ENCODE peak calls at places on chromosomes 7 and 10, in six cellular contexts. One of them, this sample, is unnamed.

GRCh38 chr7:65371468-65371867 is 2.2 kb upstream of the ZNF92 start:
- DNase-seq in ascending aorta: no peak
- DNase-seq in hepatocyte: peak; percentile 46
- DNase-seq in colonic mucosa: peak; percentile 31
- DNase-seq in upper lobe of right lung: no peak
- DNase-seq in Peyer's patch: no peak
- DNase-seq in this sample: peak; percentile 11

GRCh38 chr7:1329261-1329660 is 96.6 kb downstream of the UNCX start:
- DNase-seq in upper lobe of right lung: no peak
- DNase-seq in colonic mucosa: no peak
- DNase-seq in Peyer's patch: no peak
- DNase-seq in hepatocyte: no peak
- DNase-seq in ascending aorta: no peak
- DNase-seq in this sample: no peak

GRCh38 chr10:6336013-6336412 is 133.3 kb downstream of the PFKFB3 start:
- DNase-seq in ascending aorta: no peak
- DNase-seq in hepatocyte: no peak
- DNase-seq in Peyer's patch: no peak
- DNase-seq in colonic mucosa: no peak
- DNase-seq in upper lobe of right lung: no peak
- DNase-seq in this sample: no peak

GRCh38 chr10:46301721-46302479 is 15.1 kb downstream of the ANTXRL start:
- DNase-seq in upper lobe of right lung: no peak
- DNase-seq in ascending aorta: peak; percentile 46
- DNase-seq in hepatocyte: no peak
- DNase-seq in colonic mucosa: no peak
- DNase-seq in Peyer's patch: no peak
- DNase-seq in this sample: no peak

GRCh38 chr7:150983893-150984368 is 5.8 kb upstream of the KCNH2 start:
- DNase-seq in ascending aorta: no peak
- DNase-seq in colonic mucosa: no peak
- DNase-seq in Peyer's patch: no peak
- DNase-seq in hepatocyte: peak; percentile 83
- DNase-seq in upper lobe of right lung: no peak
- DNase-seq in this sample: peak; percentile 89

GRCh38 chr7:149771696-149772235 is 1.6 kb downstream of the ZNF467 start:
- DNase-seq in colonic mucosa: peak; percentile 90
- DNase-seq in ascending aorta: peak; percentile 93
- DNase-seq in hepatocyte: peak; percentile 97
- DNase-seq in upper lobe of right lung: peak; percentile 96
- DNase-seq in Peyer's patch: peak; percentile 91
- DNase-seq in this sample: peak; percentile 99

GRCh38 chr7:111871283-111871682 is 309.0 kb upstream of the IMMP2L start:
- DNase-seq in ascending aorta: no peak
- DNase-seq in colonic mucosa: no peak
- DNase-seq in hepatocyte: no peak
- DNase-seq in upper lobe of right lung: no peak
- DNase-seq in Peyer's patch: no peak
- DNase-seq in this sample: no peak

GRCh38 chr10:50576245-50576815 is 47.4 kb downstream of the SGMS1 start:
- DNase-seq in ascending aorta: no peak
- DNase-seq in Peyer's patch: no peak
- DNase-seq in colonic mucosa: no peak
- DNase-seq in hepatocyte: no peak
- DNase-seq in upper lobe of right lung: no peak
- DNase-seq in this sample: peak; percentile 27

GRCh38 chr10:44956176-44956575 is 3.4 kb upstream of the RASSF4 start:
- DNase-seq in colonic mucosa: peak; percentile 13
- DNase-seq in hepatocyte: no peak
- DNase-seq in Peyer's patch: no peak
- DNase-seq in ascending aorta: peak; percentile 41
- DNase-seq in upper lobe of right lung: no peak
- DNase-seq in this sample: no peak

GRCh38 chr7:87851242-87851641 is 24.9 kb downstream of the SLC25A40 start:
- DNase-seq in hepatocyte: no peak
- DNase-seq in Peyer's patch: no peak
- DNase-seq in ascending aorta: no peak
- DNase-seq in colonic mucosa: no peak
- DNase-seq in upper lobe of right lung: no peak
- DNase-seq in this sample: no peak

GRCh38 chr7:50556247-50556976 is 8.8 kb downstream of the DDC start:
- DNase-seq in hepatocyte: peak; percentile 18
- DNase-seq in ascending aorta: no peak
- DNase-seq in Peyer's patch: peak; percentile 78
- DNase-seq in colonic mucosa: peak; percentile 54
- DNase-seq in upper lobe of right lung: no peak
- DNase-seq in this sample: peak; percentile 69

GRCh38 chr7:156156734-156157408 is 344.6 kb upstream of the SHH start:
- DNase-seq in hepatocyte: peak; percentile 61
- DNase-seq in Peyer's patch: no peak
- DNase-seq in colonic mucosa: no peak
- DNase-seq in ascending aorta: no peak
- DNase-seq in upper lobe of right lung: peak; percentile 67
- DNase-seq in this sample: no peak
- TF ChIP-seq CTCF in hepatocyte: peak; percentile 37
- TF ChIP-seq CTCF in Peyer's patch: no peak
- TF ChIP-seq CTCF in colonic mucosa: no peak
- TF ChIP-seq CTCF in ascending aorta: no peak
- TF ChIP-seq CTCF in upper lobe of right lung: peak; percentile 22
- TF ChIP-seq CTCF in this sample: no peak

DNA sequence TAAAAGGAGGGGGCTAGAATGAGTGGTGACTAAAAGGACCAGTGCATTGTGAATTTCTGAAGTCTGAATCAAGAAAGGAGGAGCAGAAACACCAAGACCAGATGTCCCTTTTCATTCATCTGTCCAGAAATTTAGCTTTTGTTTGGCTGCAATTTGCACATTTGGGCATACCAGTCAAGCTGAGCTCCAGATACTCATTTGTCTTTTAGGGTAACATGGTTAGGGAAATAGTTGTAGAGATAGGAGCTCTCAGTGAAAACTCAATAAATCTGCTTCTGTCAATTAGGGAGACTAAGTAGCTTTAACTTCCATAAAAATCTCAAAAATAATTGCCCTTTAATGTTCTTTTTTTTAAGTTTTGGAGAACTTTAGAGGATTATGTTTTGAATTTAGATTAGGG is 50.6 kb upstream of the RPA3 start:
- DNase-seq in upper lobe of right lung: no peak
- DNase-seq in hepatocyte: no peak
- DNase-seq in ascending aorta: no peak
- DNase-seq in Peyer's patch: no peak
- DNase-seq in colonic mucosa: no peak
- DNase-seq in this sample: no peak
- H3K4me1 ChIP-seq in upper lobe of right lung: peaks cover 18% of the 10 kb centered on the region
- H3K4me1 ChIP-seq in hepatocyte: peaks cover 4% of the 10 kb centered on the region
- H3K4me1 ChIP-seq in ascending aorta: no peaks in the 10 kb centered on the region
- H3K4me1 ChIP-seq in Peyer's patch: no peaks in the 10 kb centered on the region
- H3K4me1 ChIP-seq in colonic mucosa: no peaks in the 10 kb centered on the region
- H3K4me1 ChIP-seq in this sample: peaks cover 12% of the 10 kb centered on the region

GRCh38 chr7:33904680-33905388 is 505 bp upstream of the BMPER start:
- DNase-seq in upper lobe of right lung: peak; percentile 66
- DNase-seq in colonic mucosa: peak; percentile 22
- DNase-seq in ascending aorta: no peak
- DNase-seq in Peyer's patch: peak; percentile 56
- DNase-seq in hepatocyte: peak; percentile 61
- DNase-seq in this sample: peak; percentile 87
- TF ChIP-seq CTCF in upper lobe of right lung: peak; percentile 16
- TF ChIP-seq CTCF in colonic mucosa: no peak
- TF ChIP-seq CTCF in ascending aorta: no peak
- TF ChIP-seq CTCF in Peyer's patch: no peak
- TF ChIP-seq CTCF in hepatocyte: peak; percentile 25
- TF ChIP-seq CTCF in this sample: no peak

GRCh38 chr10:101216207-101216607 is 13.1 kb downstream of the LBX1 start:
- DNase-seq in colonic mucosa: no peak
- DNase-seq in ascending aorta: no peak
- DNase-seq in upper lobe of right lung: no peak
- DNase-seq in hepatocyte: no peak
- DNase-seq in Peyer's patch: no peak
- DNase-seq in this sample: no peak
- H3K4me1 ChIP-seq in colonic mucosa: no peaks in the 10 kb centered on the region
- H3K4me1 ChIP-seq in ascending aorta: peaks cover 22% of the 10 kb centered on the region
- H3K4me1 ChIP-seq in upper lobe of right lung: peaks cover 28% of the 10 kb centered on the region
- H3K4me1 ChIP-seq in hepatocyte: peaks cover 21% of the 10 kb centered on the region
- H3K4me1 ChIP-seq in Peyer's patch: peaks cover 19% of the 10 kb centered on the region
- H3K4me1 ChIP-seq in this sample: peaks cover 6% of the 10 kb centered on the region

DNA sequence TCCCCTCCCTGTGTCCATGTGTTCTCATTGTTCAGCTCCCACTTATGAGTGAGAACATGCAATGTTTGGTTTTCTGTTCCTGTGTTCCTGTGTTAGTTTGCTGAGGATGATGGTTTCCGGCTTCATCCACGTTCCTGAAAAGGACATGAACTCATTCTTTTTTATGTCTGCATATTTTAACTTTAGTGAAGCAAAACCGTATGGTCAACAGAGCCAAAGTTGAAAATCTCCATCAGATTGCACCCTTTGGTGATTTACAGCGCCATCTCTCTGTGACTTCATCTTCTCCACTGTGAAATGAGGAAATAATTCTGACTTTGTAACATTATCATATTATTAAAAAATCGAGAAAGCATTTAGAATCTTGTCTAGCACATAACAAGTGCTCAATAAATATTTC is 132.3 kb upstream of the PLXDC2 start:
- DNase-seq in hepatocyte: no peak
- DNase-seq in colonic mucosa: no peak
- DNase-seq in upper lobe of right lung: no peak
- DNase-seq in Peyer's patch: no peak
- DNase-seq in ascending aorta: no peak
- DNase-seq in this sample: peak; percentile 39
- TF ChIP-seq CTCF in hepatocyte: peak; percentile 27
- TF ChIP-seq CTCF in colonic mucosa: no peak
- TF ChIP-seq CTCF in upper lobe of right lung: peak; percentile 17
- TF ChIP-seq CTCF in Peyer's patch: no peak
- TF ChIP-seq CTCF in ascending aorta: no peak
- TF ChIP-seq CTCF in this sample: peak; percentile 29

DNA sequence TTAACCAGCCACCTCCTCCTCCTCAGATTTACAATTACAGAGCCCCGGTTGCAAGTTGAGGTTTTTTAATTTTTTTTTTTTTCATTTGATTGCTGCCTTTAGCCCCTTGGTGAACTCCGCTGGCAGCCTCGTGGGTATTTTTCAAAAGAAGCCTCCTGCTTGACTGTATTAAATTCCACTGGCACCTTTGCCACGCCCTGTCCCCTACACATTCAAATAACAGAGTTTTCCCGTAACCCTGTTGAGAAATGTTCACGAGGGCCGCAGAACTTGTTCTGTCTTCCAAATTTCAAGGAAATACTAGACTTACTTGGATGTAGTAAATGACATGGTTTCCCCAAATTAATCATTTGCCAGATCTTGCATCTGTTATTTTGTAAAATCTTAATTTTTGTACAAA is 167.0 kb downstream of the ARID5B start:
- DNase-seq in Peyer's patch: no peak
- DNase-seq in upper lobe of right lung: no peak
- DNase-seq in colonic mucosa: no peak
- DNase-seq in hepatocyte: no peak
- DNase-seq in ascending aorta: no peak
- DNase-seq in this sample: no peak
- H3K4me1 ChIP-seq in Peyer's patch: no peaks in the 10 kb centered on the region
- H3K4me1 ChIP-seq in upper lobe of right lung: peaks cover 12% of the 10 kb centered on the region
- H3K4me1 ChIP-seq in colonic mucosa: no peaks in the 10 kb centered on the region
- H3K4me1 ChIP-seq in hepatocyte: peaks cover 4% of the 10 kb centered on the region
- H3K4me1 ChIP-seq in ascending aorta: peaks cover 53% of the 10 kb centered on the region
- H3K4me1 ChIP-seq in this sample: peaks cover 11% of the 10 kb centered on the region

GRCh38 chr10:125411724-125412123 is 251.4 kb upstream of the CTBP2 start:
- DNase-seq in hepatocyte: no peak
- DNase-seq in colonic mucosa: no peak
- DNase-seq in ascending aorta: no peak
- DNase-seq in Peyer's patch: no peak
- DNase-seq in upper lobe of right lung: no peak
- DNase-seq in this sample: no peak

GRCh38 chr10:125409756-125410155 is 249.4 kb upstream of the CTBP2 start:
- DNase-seq in hepatocyte: no peak
- DNase-seq in ascending aorta: no peak
- DNase-seq in colonic mucosa: no peak
- DNase-seq in upper lobe of right lung: no peak
- DNase-seq in Peyer's patch: no peak
- DNase-seq in this sample: no peak

GRCh38 chr10:125407557-125407956 is 247.2 kb upstream of the CTBP2 start:
- DNase-seq in Peyer's patch: no peak
- DNase-seq in colonic mucosa: no peak
- DNase-seq in hepatocyte: no peak
- DNase-seq in upper lobe of right lung: no peak
- DNase-seq in ascending aorta: no peak
- DNase-seq in this sample: no peak

GRCh38 chr10:125401462-125401861 is 241.1 kb upstream of the CTBP2 start:
- DNase-seq in hepatocyte: no peak
- DNase-seq in Peyer's patch: no peak
- DNase-seq in colonic mucosa: no peak
- DNase-seq in upper lobe of right lung: no peak
- DNase-seq in ascending aorta: no peak
- DNase-seq in this sample: no peak

DNA sequence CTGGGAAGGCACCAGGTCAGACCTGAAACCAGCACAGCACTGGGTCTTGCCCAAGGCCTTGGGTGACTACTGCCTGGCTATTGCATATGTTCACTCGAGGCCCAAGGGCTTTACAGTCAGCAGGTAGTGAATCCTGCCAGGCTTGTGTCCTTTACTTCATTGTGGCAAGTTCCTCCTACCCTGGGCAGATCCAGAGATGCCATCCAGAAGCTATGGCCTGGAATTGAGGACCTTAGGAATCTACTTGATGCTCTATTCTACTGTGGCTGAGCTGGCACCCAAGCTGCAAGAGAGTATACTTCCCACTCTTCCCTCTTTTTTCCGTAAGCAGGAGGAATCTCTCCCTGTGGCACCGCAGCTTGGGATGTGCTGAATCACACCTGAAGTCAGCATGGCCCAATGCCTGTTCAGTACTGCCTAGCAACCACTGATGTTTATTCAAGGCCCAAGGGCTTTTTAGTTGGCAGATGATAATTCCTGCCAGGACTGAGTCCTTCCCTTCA is 246.7 kb upstream of the CTBP2 start:
- DNase-seq in hepatocyte: peak; percentile 22
- DNase-seq in upper lobe of right lung: no peak
- DNase-seq in colonic mucosa: no peak
- DNase-seq in Peyer's patch: no peak
- DNase-seq in ascending aorta: no peak
- DNase-seq in this sample: no peak
- TF ChIP-seq CTCF in hepatocyte: no peak
- TF ChIP-seq CTCF in upper lobe of right lung: no peak
- TF ChIP-seq CTCF in colonic mucosa: no peak
- TF ChIP-seq CTCF in Peyer's patch: no peak
- TF ChIP-seq CTCF in ascending aorta: no peak
- TF ChIP-seq CTCF in this sample: no peak

This sample was measured in cardiac muscle cell.